ENCODE peak calls at places on chromosomes 3 and 15, in four cellular contexts. I is GM03348; S is activated T-cell treated with anti-CD3 and anti-CD28 coated beads for 1 hour; O is stimulated activated CD4-positive, alpha-beta T cell treated with anti-CD3 and anti-CD28 coated beads, Interleukin-1b, Interleukin-23, amount 100 ng/mL, for 4 hours. X is an unnamed sample.

GRCh38 chr15:60520825-60521368 is 42.0 kb upstream of the ICE2 start:
- DNase-seq in I (peak), S (peak), O (peak), X (peak)

GRCh38 chr15:99651023-99651807 is 82.0 kb downstream of the LYSMD4 start:
- DNase-seq in I (peak), S (no peak), O (no peak), X (no peak)

GRCh38 chr15:67048281-67049279 is 16.8 kb upstream of the SMAD3 start:
- DNase-seq in I (peak), S (no peak), O (no peak), X (peak)

GRCh38 chr3:42507252-42507651 is 4.8 kb downstream of the VIPR1 start:
- DNase-seq in I (no peak), S (no peak), O (no peak), X (peak)

GRCh38 chr15:94610069-94610863 is 378.9 kb downstream of the MCTP2 start:
- DNase-seq in I (no peak), S (no peak), O (no peak), X (no peak)

GRCh38 chr3:56725175-56725574 is 42.1 kb upstream of the TASOR start:
- DNase-seq in I (no peak), S (peak), O (no peak), X (peak)

GRCh38 chr3:129552287-129553050 is 9.5 kb downstream of the H1-8 start:
- DNase-seq in I (no peak), S (no peak), O (no peak), X (no peak)

GRCh38 chr15:39649765-39650164 is 68.9 kb downstream of the THBS1 start:
- DNase-seq in I (no peak), S (no peak), O (no peak), X (no peak)

GRCh38 chr3:142028174-142028833 is 121.0 kb downstream of the TFDP2 start:
- DNase-seq in I (peak), S (no peak), O (no peak), X (no peak)

GRCh38 chr3:160226026-160226739 is 961 bp downstream of the C3orf80 start:
- DNase-seq in I (peak), S (no peak), O (no peak), X (no peak)

GRCh38 chr3:145417678-145418077 is 743.3 kb downstream of the PLOD2 start:
- DNase-seq in I (no peak), S (no peak), O (no peak), X (no peak)

X was measured in Peyer's patch.